ENCODE peak calls at places on chromosomes 11 and 22, in ten cellular contexts. R, E, J, S, M, D, W, H, F and T are unnamed samples. For H3K36me3 and H3K4me1, the result is how much of the 10 kb centered on the place peaks cover.

GRCh38 chr11:9455722-9456121 is 5.1 kb upstream of the ZNF143 start:
- DNase-seq in R (no peak), E (no peak), J (no peak), S (no peak), M (no peak), D (no peak), W (no peak), H (no peak), F (no peak), T (no peak)

GRCh38 chr11:34140149-34140548 is 34.7 kb downstream of the NAT10 start:
- DNase-seq in R (no peak), E (no peak), J (no peak), S (no peak), M (no peak), D (no peak), W (no peak), H (no peak), F (no peak), T (no peak)

GRCh38 chr11:108388576-108388975 is 78.8 kb downstream of the C11orf65 start:
- DNase-seq in R (no peak), E (no peak), J (no peak), S (no peak), M (no peak), D (no peak), W (no peak), H (no peak), F (no peak), T (no peak)

GRCh38 chr11:55806248-55806647 is 4.9 kb upstream of the OR5L1 start:
- DNase-seq in R (no peak), E (no peak), J (no peak), S (no peak), M (no peak), D (no peak), W (no peak), H (no peak), F (no peak), T (no peak)

GRCh38 chr22:41021655-41022454 is 70.5 kb upstream of the EP300 start:
- DNase-seq in R (peak), E (peak), J (peak), S (peak), M (peak), D (peak), W (peak), H (peak), F (peak), T (no peak)

GRCh38 chr11:10728154-10728553 is 22.9 kb upstream of the CTR9 start:
- DNase-seq in R (no peak), E (no peak), J (no peak), S (no peak), M (no peak), D (no peak), W (no peak), H (no peak), F (peak), T (no peak)

GRCh38 chr11:116499396-116500001 is 273.3 kb downstream of the BUD13 start:
- DNase-seq in R (peak), E (peak), J (peak), S (peak), M (peak), D (peak), W (peak), H (peak), F (peak), T (peak)

GRCh38 chr22:48943567-48944432 is 883.9 kb downstream of the BRD1 start:
- DNase-seq in R (peak), E (no peak), J (peak), S (no peak), M (no peak), D (peak), W (peak), H (no peak), F (peak), T (no peak)

GRCh38 chr11:110452720-110453119 is 23.0 kb downstream of the FDX1 start:
- DNase-seq in R (no peak), E (no peak), J (no peak), S (no peak), M (no peak), D (no peak), W (no peak), H (no peak), F (no peak), T (no peak)

GRCh38 chr11:130827697-130828377 is 88.4 kb downstream of the SNX19 start:
- DNase-seq in R (peak), E (peak), J (peak), S (peak), M (peak), D (peak), W (peak), H (peak), F (peak), T (peak)

GRCh38 chr11:92811341-92811740 is 158.1 kb upstream of the MTNR1B start:
- DNase-seq in R (no peak), E (no peak), J (no peak), S (no peak), M (no peak), D (no peak), W (no peak), H (no peak), F (no peak), T (no peak)

GRCh38 chr22:23282089-23282501 is 101.8 kb downstream of the BCR start:
- DNase-seq in R (peak), E (peak), J (peak), S (peak), M (peak), D (no peak), W (peak), H (peak), F (no peak), T (no peak)

GRCh38 chr22:22855617-22856308 is 31.9 kb upstream of the IGLL5 start:
- DNase-seq in R (no peak), E (no peak), J (no peak), S (no peak), M (no peak), D (no peak), W (no peak), H (no peak), F (peak), T (no peak)

GRCh38 chr11:132318421-132319157 is 948.2 kb downstream of the NTM start:
- DNase-seq in R (no peak), E (no peak), J (no peak), S (no peak), M (no peak), D (no peak), W (no peak), H (no peak), F (no peak), T (no peak)

GRCh38 chr11:47460571-47461235 is 11.8 kb upstream of the RAPSN start:
- DNase-seq in R (no peak), E (no peak), J (no peak), S (no peak), M (no peak), D (no peak), W (no peak), H (no peak), F (no peak), T (no peak)

GRCh38 chr22:25167082-25167481 is 32.6 kb upstream of the CRYBB3 start:
- DNase-seq in R (no peak), E (no peak), J (no peak), S (no peak), M (no peak), D (no peak), W (no peak), H (no peak), F (no peak), T (no peak)

GRCh38 chr11:31784645-31785044 is 26.5 kb downstream of the PAX6 start:
- DNase-seq in R (no peak), E (no peak), J (no peak), S (no peak), M (no peak), D (no peak), W (no peak), H (no peak), F (no peak), T (no peak)

GRCh38 chr22:22871536-22872278 is 15.9 kb upstream of the IGLL5 start:
- DNase-seq in R (no peak), E (no peak), J (no peak), S (no peak), M (no peak), D (no peak), W (no peak), H (no peak), F (no peak), T (no peak)

GRCh38 chr11:36793542-36793926 is 195.5 kb upstream of the RAG2 start:
- DNase-seq in R (no peak), E (no peak), J (no peak), S (no peak), M (no peak), D (peak), W (no peak), H (no peak), F (peak), T (no peak)

DNA sequence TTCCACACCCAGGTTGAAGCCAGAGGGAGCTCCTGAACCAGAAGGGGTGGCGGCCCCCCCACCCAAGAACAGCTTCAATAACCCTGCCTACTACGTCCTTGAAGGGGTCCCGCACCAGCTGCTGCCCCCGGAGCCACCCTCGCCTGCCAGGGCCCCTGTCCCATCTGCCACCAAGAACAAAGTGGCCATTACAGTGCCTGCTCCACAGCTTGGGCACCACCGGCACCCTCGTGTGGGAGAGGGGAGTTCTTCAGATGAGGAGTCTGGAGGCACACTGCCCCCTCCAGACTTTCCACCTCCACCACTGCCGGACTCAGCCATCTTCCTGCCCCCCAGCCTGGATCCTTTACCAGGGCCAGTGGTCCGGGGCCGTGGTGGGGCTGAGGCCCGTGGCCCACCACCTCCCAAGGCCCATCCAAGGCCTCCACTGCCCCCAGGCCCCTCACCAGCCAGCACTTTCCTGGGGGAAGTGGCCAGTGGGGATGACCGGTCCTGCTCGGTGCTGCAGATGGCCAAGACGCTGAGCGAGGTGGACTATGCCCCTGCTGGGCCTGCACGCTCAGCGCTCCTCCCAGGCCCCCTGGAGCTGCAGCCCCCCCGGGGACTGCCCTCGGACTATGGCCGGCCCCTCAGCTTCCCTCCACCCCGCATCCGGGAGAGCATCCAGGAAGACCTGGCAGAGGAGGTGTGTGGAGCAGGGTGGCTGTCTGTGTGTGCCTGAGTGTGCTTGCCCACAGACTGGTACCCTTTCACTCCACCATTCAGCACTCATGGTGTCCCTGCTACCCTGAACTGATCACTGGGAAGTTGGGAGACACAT is 6.7 kb downstream of the PHOX2A start:
- DNase-seq in R (no peak), E (no peak), J (peak), S (no peak), M (no peak), D (no peak), W (peak), H (no peak), F (no peak), T (no peak)
- H3K4me3 ChIP-seq in R (no peak), E (no peak), J (no peak), S (no peak), M (no peak), D (no peak), W (no peak), H (no peak), F (no peak), T (no peak)

GRCh38 chr22:50432131-50432870 is 42.5 kb downstream of the SBF1 start:
- DNase-seq in R (no peak), E (no peak), J (no peak), S (no peak), M (no peak), D (no peak), W (no peak), H (no peak), F (no peak), T (no peak)
- H3K36me3 ChIP-seq in R (half or more), E (under half), J (under half), S (under half), M (under half), D (under half), W (half or more), H (half or more), F (under half), T (under half)

DNA sequence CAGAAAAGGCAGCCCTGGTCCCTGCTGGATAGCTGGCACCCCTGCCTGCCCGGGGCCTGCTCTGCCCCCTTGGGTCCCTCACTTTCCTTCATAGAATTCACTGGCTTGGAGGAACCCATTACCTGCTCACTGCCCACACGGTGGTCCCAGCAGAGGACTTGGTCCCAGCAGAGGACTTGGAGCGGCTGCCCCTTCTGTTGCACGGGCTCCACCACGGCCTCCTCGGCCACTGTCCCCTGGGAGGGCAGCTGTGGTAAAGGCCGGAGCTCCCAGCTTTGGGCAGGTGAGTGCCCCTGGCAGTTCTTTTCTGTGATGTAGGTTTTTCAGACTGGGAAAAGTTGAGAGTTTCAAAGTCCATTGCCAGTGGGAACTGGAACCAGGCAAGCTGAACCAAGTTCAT is 25.9 kb downstream of the BRSK2 start:
- DNase-seq in R (no peak), E (no peak), J (no peak), S (no peak), M (no peak), D (no peak), W (no peak), H (no peak), F (no peak), T (no peak)
- H3K4me1 ChIP-seq in R (under half), E (under half), J (under half), S (under half), M (under half), D (under half), W (under half), H (under half), F (under half), T (under half)

GRCh38 chr11:7578276-7578955 is 64.6 kb downstream of the PPFIBP2 start:
- DNase-seq in R (no peak), E (no peak), J (no peak), S (no peak), M (no peak), D (no peak), W (no peak), H (no peak), F (no peak), T (no peak)
- H3K4me3 ChIP-seq in R (peak), E (no peak), J (peak), S (peak), M (peak), D (peak), W (peak), H (peak), F (no peak), T (no peak)